ENCODE peak calls at places on chromosomes 11 and 22, in four cellular contexts. C is HepG2, D is K562, Z is GM12878. R is an unnamed sample.

GRCh38 chr11:199782-200181 is 6.9 kb downstream of the SCGB1C1 start:
- DNase-seq in C (no peak), D (no peak), Z (no peak), R (no peak)

GRCh38 chr11:16898274-16898985 is 115.8 kb downstream of the PLEKHA7 start:
- DNase-seq in C (no peak), D (no peak), Z (no peak), R (no peak)

GRCh38 chr11:69620663-69621290 is 20.2 kb upstream of the CCND1 start:
- DNase-seq in C (no peak), D (no peak), Z (no peak), R (no peak)

GRCh38 chr11:2750601-2751522 is 51.1 kb upstream of the KCNQ1OT1 start:
- DNase-seq in C (no peak), D (no peak), Z (no peak), R (peak)

GRCh38 chr11:3109921-3110706 is 52.9 kb upstream of the CARS1 start:
- DNase-seq in C (peak), D (peak), Z (no peak), R (peak)

GRCh38 chr22:46707827-46708570 is 30.1 kb downstream of the CERK start:
- DNase-seq in C (no peak), D (no peak), Z (no peak), R (no peak)

GRCh38 chr11:20671856-20672546 is 2.6 kb downstream of the NELL1 start:
- DNase-seq in C (peak), D (no peak), Z (no peak), R (peak)

GRCh38 chr11:59756845-59757244 is 1.7 kb downstream of the STX3 start:
- DNase-seq in C (no peak), D (peak), Z (no peak), R (no peak)

GRCh38 chr11:48078661-48079060 is 98.3 kb downstream of the PTPRJ start:
- DNase-seq in C (no peak), D (no peak), Z (no peak), R (no peak)

GRCh38 chr22:40426671-40427070 is 56.3 kb downstream of the SGSM3 start:
- DNase-seq in C (no peak), D (no peak), Z (no peak), R (no peak)

GRCh38 chr11:115497303-115497702 is 6.9 kb downstream of the CADM1 start:
- DNase-seq in C (peak), D (no peak), Z (peak), R (no peak)

GRCh38 chr11:126456783-126457542 is 101.5 kb downstream of the ST3GAL4 start:
- DNase-seq in C (no peak), D (no peak), Z (no peak), R (no peak)

GRCh38 chr11:96393753-96394348 is 4.0 kb downstream of the JRKL start:
- DNase-seq in C (peak), D (peak), Z (peak), R (peak)

GRCh38 chr11:79388201-79388600 is 52.6 kb downstream of the TENM4 start:
- DNase-seq in C (no peak), D (no peak), Z (no peak), R (no peak)

GRCh38 chr22:22074634-22075381 is 92.2 kb upstream of the TOP3B start:
- DNase-seq in C (no peak), D (no peak), Z (no peak), R (no peak)

GRCh38 chr22:48980918-48981317 is 846.8 kb downstream of the BRD1 start:
- DNase-seq in C (no peak), D (no peak), Z (no peak), R (no peak)

GRCh38 chr11:124481365-124482323 is 36.1 kb upstream of the OR8B8 start:
- DNase-seq in C (peak), D (peak), Z (no peak), R (no peak)

GRCh38 chr22:46969491-46969890 is 207.0 kb downstream of the TBC1D22A start:
- DNase-seq in C (no peak), D (no peak), Z (peak), R (no peak)

GRCh38 chr22:43535336-43535735 is 123.5 kb downstream of the MPPED1 start:
- DNase-seq in C (no peak), D (no peak), Z (no peak), R (no peak)

GRCh38 chr11:67371549-67372231 is 1.7 kb downstream of the CLCF1 start:
- DNase-seq in C (peak), D (peak), Z (no peak), R (peak)

GRCh38 chr11:93248602-93249001 is 50.8 kb upstream of the SLC36A4 start:
- DNase-seq in C (no peak), D (no peak), Z (no peak), R (no peak)

GRCh38 chr22:27152033-27152432 is 494.6 kb downstream of the MIAT start:
- DNase-seq in C (no peak), D (no peak), Z (no peak), R (no peak)

GRCh38 chr22:37147186-37147990 is 2.3 kb downstream of the IL2RB start:
- DNase-seq in C (no peak), D (no peak), Z (no peak), R (no peak)

GRCh38 chr11:92302766-92303165 is 78.1 kb downstream of the FAT3 start:
- DNase-seq in C (no peak), D (no peak), Z (no peak), R (no peak)

GRCh38 chr11:16985297-16985696 is 28.9 kb downstream of the PLEKHA7 start:
- DNase-seq in C (peak), D (no peak), Z (no peak), R (no peak)

GRCh38 chr11:2178906-2179494 is 7.4 kb upstream of the TH start:
- DNase-seq in C (peak), D (no peak), Z (no peak), R (no peak)

GRCh38 chr11:110858556-110858921 is 146.3 kb upstream of the ARHGAP20 start:
- DNase-seq in C (no peak), D (no peak), Z (no peak), R (no peak)

GRCh38 chr11:129785383-129786111 is 30.1 kb upstream of the TMEM45B start:
- DNase-seq in C (peak), D (no peak), Z (no peak), R (peak)

GRCh38 chr11:59770869-59771268 is 15.7 kb downstream of the STX3 start:
- DNase-seq in C (no peak), D (no peak), Z (no peak), R (no peak)

GRCh38 chr11:130162733-130163132 is 3.2 kb downstream of the ST14 start:
- DNase-seq in C (no peak), D (no peak), Z (no peak), R (no peak)

GRCh38 chr11:63490551-63491239 is at the start of gene PLAAT5:
- DNase-seq in C (no peak), D (no peak), Z (no peak), R (no peak)

GRCh38 chr11:92473736-92474135 is 249.1 kb downstream of the FAT3 start:
- DNase-seq in C (no peak), D (no peak), Z (no peak), R (no peak)

GRCh38 chr11:64178203-64178602 is 7.8 kb upstream of the STIP1 start:
- DNase-seq in C (no peak), D (no peak), Z (no peak), R (no peak)

GRCh38 chr11:59801981-59802638 is 8.5 kb downstream of the MRPL16 start:
- DNase-seq in C (no peak), D (no peak), Z (no peak), R (no peak)

GRCh38 chr11:114321621-114322257 is 25.5 kb downstream of the NNMT start:
- DNase-seq in C (no peak), D (no peak), Z (no peak), R (no peak)

GRCh38 chr11:1223346-1224108 is 661 bp downstream of the MUC5B start:
- DNase-seq in C (no peak), D (no peak), Z (no peak), R (no peak)

GRCh38 chr11:46665356-46665755 is 35.1 kb downstream of the ARHGAP1 start:
- DNase-seq in C (no peak), D (no peak), Z (no peak), R (no peak)

GRCh38 chr11:2771758-2772466 is 72.1 kb upstream of the KCNQ1OT1 start:
- DNase-seq in C (no peak), D (no peak), Z (no peak), R (no peak)

GRCh38 chr11:74702383-74703007 is 28.7 kb downstream of the CHRDL2 start:
- DNase-seq in C (peak), D (peak), Z (no peak), R (peak)

GRCh38 chr11:74701351-74701750 is 29.9 kb downstream of the CHRDL2 start:
- DNase-seq in C (peak), D (peak), Z (no peak), R (peak)

GRCh38 chr11:74699615-74700396 is 31.4 kb downstream of the CHRDL2 start:
- DNase-seq in C (no peak), D (no peak), Z (no peak), R (no peak)

GRCh38 chr11:74707182-74707581 is 24.0 kb downstream of the CHRDL2 start:
- DNase-seq in C (no peak), D (no peak), Z (no peak), R (no peak)

GRCh38 chr11:74703211-74703610 is 28.0 kb downstream of the CHRDL2 start:
- DNase-seq in C (no peak), D (no peak), Z (no peak), R (no peak)
- TF ChIP-seq SP1 in C (no peak), D (no peak), Z (no peak), R (no peak)

DNA sequence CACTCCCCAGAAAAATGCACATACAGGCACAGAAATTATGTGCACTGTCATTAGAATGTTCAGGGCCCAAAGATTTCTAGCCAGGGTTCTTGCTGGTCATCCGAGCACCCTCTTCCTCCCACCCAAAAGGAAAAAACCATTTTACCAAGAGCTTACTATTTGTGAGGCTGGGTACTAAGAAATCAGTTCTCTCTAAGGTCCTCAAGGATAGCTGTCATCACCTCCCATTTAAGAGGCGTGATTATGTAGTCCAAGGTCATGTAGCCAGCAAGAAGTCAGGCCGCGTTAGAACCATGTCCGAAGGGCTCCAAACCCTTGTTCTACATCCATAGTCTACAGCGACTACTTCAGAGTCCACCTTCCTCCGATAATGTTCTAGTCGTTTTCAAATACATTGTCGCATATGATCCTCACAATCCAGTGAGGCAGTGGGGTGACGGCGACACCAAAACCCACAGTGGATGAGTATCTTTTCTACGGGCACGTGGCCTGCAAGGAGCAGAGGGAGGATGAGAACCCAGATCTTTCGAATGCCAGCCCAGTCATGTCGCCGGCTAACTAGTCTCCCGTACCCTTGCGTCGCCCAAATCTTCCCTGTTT is 634 bp downstream of the TIMM8B start:
- DNase-seq in C (no peak), D (peak), Z (no peak), R (peak)
- TF ChIP-seq FOXM1 in C (no peak), D (no peak), Z (no peak), R (no peak)

DNA sequence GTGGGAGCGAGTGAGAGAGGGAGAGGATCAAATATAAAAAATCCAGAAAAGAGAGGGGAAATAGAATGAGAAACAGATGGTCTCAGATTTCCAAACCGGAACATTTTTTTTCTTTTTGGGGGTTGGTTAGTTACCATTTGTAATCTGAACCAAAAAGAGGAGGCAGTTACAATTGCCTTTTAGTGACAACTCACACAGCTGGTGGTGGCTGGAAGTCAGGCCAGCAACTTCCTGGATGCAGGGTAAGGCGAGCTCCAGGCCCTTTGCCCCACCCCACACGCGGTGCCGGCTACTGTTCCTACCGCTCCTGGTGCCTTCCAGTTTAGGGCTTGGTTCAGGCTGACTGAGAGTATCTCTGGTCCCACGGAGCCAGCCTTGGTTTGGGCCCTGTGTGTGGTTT is 21.0 kb upstream of the UBASH3B start:
- DNase-seq in C (no peak), D (no peak), Z (no peak), R (no peak)
- TF ChIP-seq FOXK2 in C (no peak), D (no peak), Z (no peak), R (no peak)

DNA sequence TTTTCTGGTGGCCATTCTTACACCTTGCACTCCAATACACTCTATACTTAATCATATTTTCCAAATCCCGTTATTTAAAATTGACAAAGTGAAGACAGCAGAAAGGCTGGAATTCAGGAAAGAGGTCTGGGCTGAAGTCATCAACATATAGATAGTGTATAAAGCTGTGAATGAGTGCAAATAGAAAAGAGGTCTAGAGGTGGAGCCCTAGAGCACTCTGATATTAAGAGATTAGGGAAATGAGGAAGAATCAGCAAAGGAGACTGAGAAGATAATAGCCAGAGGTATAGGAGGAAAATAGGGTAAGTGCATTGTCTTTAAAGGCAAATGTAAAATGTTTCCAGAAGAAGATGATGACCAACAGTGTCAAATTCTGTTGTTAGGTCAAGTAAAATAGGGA is 7.9 kb downstream of the CTR9 start:
- DNase-seq in C (no peak), D (peak), Z (no peak), R (no peak)
- TF ChIP-seq SP1 in C (no peak), D (no peak), Z (no peak), R (no peak)

GRCh38 chr22:24444729-24445466 is 17.5 kb downstream of the ADORA2A start:
- DNase-seq in C (no peak), D (no peak), Z (no peak), R (no peak)
- TF ChIP-seq FOXM1 in C (no peak), D (no peak), Z (no peak), R (no peak)

DNA sequence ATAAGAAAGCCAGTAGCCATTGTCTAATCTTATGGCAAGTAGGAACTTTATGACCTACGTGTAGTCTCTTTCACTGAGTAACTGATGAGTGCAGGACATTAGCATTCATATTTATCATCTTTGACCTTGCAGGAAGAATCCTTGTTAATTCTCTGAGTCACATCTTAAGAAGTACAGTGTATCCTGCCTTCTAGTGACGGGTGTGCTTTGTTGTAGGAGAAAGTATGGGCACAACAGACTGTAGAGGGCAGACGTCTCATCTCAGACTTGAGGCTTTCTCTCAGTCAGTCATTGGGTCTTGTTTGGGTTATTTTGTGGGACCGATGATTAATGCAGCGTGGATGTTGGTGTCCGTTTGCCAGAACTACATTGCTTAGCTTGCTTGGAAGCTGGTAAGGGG is 6.8 kb downstream of the RNF214 start:
- DNase-seq in C (no peak), D (no peak), Z (no peak), R (no peak)
- TF ChIP-seq FOXK2 in C (no peak), D (no peak), Z (no peak), R (no peak)

DNA sequence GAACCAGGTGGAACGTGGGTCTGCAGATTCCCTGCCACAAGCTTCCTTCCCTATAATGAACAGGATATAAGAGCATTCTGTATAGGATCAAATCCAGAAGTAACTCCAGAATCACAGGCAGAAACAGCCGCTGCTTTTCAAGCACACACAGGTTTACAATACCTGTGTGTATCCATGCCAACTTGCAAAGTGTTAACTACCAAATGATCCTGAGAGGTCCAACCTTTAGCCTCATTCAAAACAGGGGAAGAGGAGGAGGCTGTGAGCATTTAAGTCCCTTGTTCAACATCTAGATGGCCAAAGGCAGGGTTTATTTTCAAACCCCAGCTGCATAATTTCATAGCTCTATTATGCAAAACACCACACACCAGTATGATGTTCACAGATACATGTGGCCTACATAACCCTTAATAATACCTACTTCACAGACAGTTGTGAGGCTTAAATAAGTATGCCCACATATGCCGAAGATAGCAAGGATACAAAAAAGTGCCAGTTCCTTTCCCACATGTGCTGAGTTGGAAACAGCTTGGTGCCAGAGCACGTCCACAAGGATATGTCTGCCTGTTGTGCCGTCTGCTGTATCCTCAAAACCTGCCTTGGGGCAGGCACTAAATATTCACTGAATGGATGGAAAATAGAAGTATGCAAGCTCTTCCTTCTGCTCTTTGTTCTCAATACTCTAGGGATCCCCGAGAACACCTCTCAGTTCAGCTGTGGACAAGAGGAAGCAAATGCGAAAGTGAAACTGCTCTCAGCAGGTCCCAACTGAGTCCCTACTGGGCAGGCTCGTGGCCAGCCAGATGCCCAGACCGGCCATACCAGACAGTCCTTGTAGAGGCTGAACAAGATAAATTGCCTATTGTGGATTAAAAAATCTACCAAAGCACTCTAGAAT is 66.8 kb downstream of the LARGE1 start:
- DNase-seq in C (peak), D (no peak), Z (peak), R (no peak)
- TF ChIP-seq SP1 in C (no peak), D (no peak), Z (no peak), R (no peak)

R was measured in HEK293T.